ENCODE peak calls at places on chromosomes 3 and 15, in four cellular contexts. One of them, this sample, is unnamed.
A peak's percentile ranks its signal among the peaks of the same experiment; 100 is the strongest.

GRCh38 chr15:83565553-83566159 is 88.3 kb upstream of the ADAMTSL3 start:
- DNase-seq in activated B cell treated with CpG ODN at 0.5 μM for 24 hours: no peak
- DNase-seq in dorsolateral prefrontal cortex: no peak
- DNase-seq in hepatocyte: peak; percentile 57
- DNase-seq in this sample: no peak

GRCh38 chr3:172869797-172870518 is 119.4 kb downstream of the ECT2 start:
- DNase-seq in activated B cell treated with CpG ODN at 0.5 μM for 24 hours: no peak
- DNase-seq in dorsolateral prefrontal cortex: no peak
- DNase-seq in hepatocyte: no peak
- DNase-seq in this sample: no peak

GRCh38 chr15:68775671-68776476 is 44.8 kb downstream of the ANP32A start:
- DNase-seq in activated B cell treated with CpG ODN at 0.5 μM for 24 hours: no peak
- DNase-seq in dorsolateral prefrontal cortex: peak; percentile 77
- DNase-seq in hepatocyte: no peak
- DNase-seq in this sample: no peak

GRCh38 chr3:49554639-49555265 is 475 bp downstream of the BSN start:
- DNase-seq in hepatocyte: peak; percentile 85
- DNase-seq in activated B cell treated with CpG ODN at 0.5 μM for 24 hours: peak; percentile 73
- DNase-seq in dorsolateral prefrontal cortex: no peak
- DNase-seq in this sample: peak; percentile 74

GRCh38 chr15:82105458-82106205 is 59.8 kb upstream of the MEX3B start:
- DNase-seq in hepatocyte: peak; percentile 75
- DNase-seq in dorsolateral prefrontal cortex: no peak
- DNase-seq in activated B cell treated with CpG ODN at 0.5 μM for 24 hours: no peak
- DNase-seq in this sample: no peak

GRCh38 chr3:197171481-197172067 is 126.8 kb downstream of the DLG1 start:
- DNase-seq in hepatocyte: no peak
- DNase-seq in activated B cell treated with CpG ODN at 0.5 μM for 24 hours: no peak
- DNase-seq in dorsolateral prefrontal cortex: no peak
- DNase-seq in this sample: no peak

GRCh38 chr3:81554348-81554747 is 207.1 kb downstream of the GBE1 start:
- DNase-seq in hepatocyte: no peak
- DNase-seq in activated B cell treated with CpG ODN at 0.5 μM for 24 hours: no peak
- DNase-seq in dorsolateral prefrontal cortex: no peak
- DNase-seq in this sample: no peak

GRCh38 chr15:90019611-90020010 is 18.5 kb downstream of the ZNF710 start:
- DNase-seq in dorsolateral prefrontal cortex: no peak
- DNase-seq in activated B cell treated with CpG ODN at 0.5 μM for 24 hours: no peak
- DNase-seq in hepatocyte: no peak
- DNase-seq in this sample: no peak

GRCh38 chr3:151835751-151836550 is 22.0 kb downstream of the AADAC start:
- DNase-seq in hepatocyte: no peak
- DNase-seq in dorsolateral prefrontal cortex: no peak
- DNase-seq in activated B cell treated with CpG ODN at 0.5 μM for 24 hours: no peak
- DNase-seq in this sample: no peak

GRCh38 chr3:26118165-26118564 is 328.3 kb downstream of the OXSM start:
- DNase-seq in dorsolateral prefrontal cortex: no peak
- DNase-seq in hepatocyte: no peak
- DNase-seq in activated B cell treated with CpG ODN at 0.5 μM for 24 hours: no peak
- DNase-seq in this sample: no peak

GRCh38 chr15:96838088-96838487 is 507.6 kb downstream of the NR2F2 start:
- DNase-seq in hepatocyte: no peak
- DNase-seq in dorsolateral prefrontal cortex: no peak
- DNase-seq in activated B cell treated with CpG ODN at 0.5 μM for 24 hours: no peak
- DNase-seq in this sample: no peak

GRCh38 chr15:66670198-66670597 is 31.8 kb upstream of the SMAD6 start:
- DNase-seq in dorsolateral prefrontal cortex: no peak
- DNase-seq in hepatocyte: no peak
- DNase-seq in activated B cell treated with CpG ODN at 0.5 μM for 24 hours: no peak
- DNase-seq in this sample: no peak

GRCh38 chr3:160135850-160136249 is 89.4 kb upstream of the C3orf80 start:
- DNase-seq in dorsolateral prefrontal cortex: no peak
- DNase-seq in activated B cell treated with CpG ODN at 0.5 μM for 24 hours: no peak
- DNase-seq in hepatocyte: no peak
- DNase-seq in this sample: no peak

GRCh38 chr15:63234479-63234878 is 42.9 kb upstream of the APH1B start:
- DNase-seq in hepatocyte: peak; percentile 33
- DNase-seq in dorsolateral prefrontal cortex: peak; percentile 5
- DNase-seq in activated B cell treated with CpG ODN at 0.5 μM for 24 hours: no peak
- DNase-seq in this sample: no peak

GRCh38 chr15:31069360-31070000 is 32.0 kb downstream of the TRPM1 start:
- DNase-seq in dorsolateral prefrontal cortex: no peak
- DNase-seq in hepatocyte: no peak
- DNase-seq in activated B cell treated with CpG ODN at 0.5 μM for 24 hours: no peak
- DNase-seq in this sample: no peak

GRCh38 chr15:42577514-42578031 is 2.2 kb downstream of the STARD9 start:
- DNase-seq in hepatocyte: no peak
- DNase-seq in activated B cell treated with CpG ODN at 0.5 μM for 24 hours: no peak
- DNase-seq in dorsolateral prefrontal cortex: no peak
- DNase-seq in this sample: no peak

GRCh38 chr15:70058642-70059360 is 38.9 kb downstream of the TLE3 start:
- DNase-seq in activated B cell treated with CpG ODN at 0.5 μM for 24 hours: no peak
- DNase-seq in dorsolateral prefrontal cortex: no peak
- DNase-seq in hepatocyte: no peak
- DNase-seq in this sample: no peak

DNA sequence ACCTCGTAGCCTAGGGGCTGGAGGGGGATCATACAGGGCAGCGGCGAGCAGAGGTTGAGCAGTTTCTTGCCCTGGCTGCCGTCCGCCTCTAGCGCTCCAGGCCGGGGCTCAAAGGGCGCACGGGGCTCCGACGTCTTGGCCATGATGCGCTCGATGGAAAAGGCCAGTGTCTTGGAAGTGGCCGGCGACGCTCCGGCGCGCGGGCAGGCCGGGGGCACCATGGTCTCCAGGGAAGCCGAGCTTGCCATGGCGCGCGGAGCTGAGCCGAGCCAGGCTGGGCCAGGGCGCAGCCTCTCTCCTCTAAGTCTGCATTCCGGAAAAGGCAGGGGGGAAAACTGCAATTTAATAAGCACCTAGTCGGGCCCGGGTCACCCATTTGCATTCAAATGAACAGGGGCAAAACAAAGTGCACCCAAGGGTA is 719 bp downstream of the FEZF2 start:
- DNase-seq in activated B cell treated with CpG ODN at 0.5 μM for 24 hours: no peak
- DNase-seq in dorsolateral prefrontal cortex: no peak
- DNase-seq in hepatocyte: no peak
- DNase-seq in this sample: no peak
- TF ChIP-seq CTCF in activated B cell treated with CpG ODN at 0.5 μM for 24 hours: no peak
- TF ChIP-seq CTCF in dorsolateral prefrontal cortex: no peak
- TF ChIP-seq CTCF in hepatocyte: no peak
- TF ChIP-seq CTCF in this sample: no peak

GRCh38 chr15:33311312-33311971 is 675 bp downstream of the RYR3 start:
- DNase-seq in dorsolateral prefrontal cortex: peak; percentile 28
- DNase-seq in hepatocyte: no peak
- DNase-seq in activated B cell treated with CpG ODN at 0.5 μM for 24 hours: no peak
- DNase-seq in this sample: peak; percentile 13
- TF ChIP-seq CTCF in dorsolateral prefrontal cortex: peak; percentile 23
- TF ChIP-seq CTCF in hepatocyte: no peak
- TF ChIP-seq CTCF in activated B cell treated with CpG ODN at 0.5 μM for 24 hours: no peak
- TF ChIP-seq CTCF in this sample: peak; percentile 23

DNA sequence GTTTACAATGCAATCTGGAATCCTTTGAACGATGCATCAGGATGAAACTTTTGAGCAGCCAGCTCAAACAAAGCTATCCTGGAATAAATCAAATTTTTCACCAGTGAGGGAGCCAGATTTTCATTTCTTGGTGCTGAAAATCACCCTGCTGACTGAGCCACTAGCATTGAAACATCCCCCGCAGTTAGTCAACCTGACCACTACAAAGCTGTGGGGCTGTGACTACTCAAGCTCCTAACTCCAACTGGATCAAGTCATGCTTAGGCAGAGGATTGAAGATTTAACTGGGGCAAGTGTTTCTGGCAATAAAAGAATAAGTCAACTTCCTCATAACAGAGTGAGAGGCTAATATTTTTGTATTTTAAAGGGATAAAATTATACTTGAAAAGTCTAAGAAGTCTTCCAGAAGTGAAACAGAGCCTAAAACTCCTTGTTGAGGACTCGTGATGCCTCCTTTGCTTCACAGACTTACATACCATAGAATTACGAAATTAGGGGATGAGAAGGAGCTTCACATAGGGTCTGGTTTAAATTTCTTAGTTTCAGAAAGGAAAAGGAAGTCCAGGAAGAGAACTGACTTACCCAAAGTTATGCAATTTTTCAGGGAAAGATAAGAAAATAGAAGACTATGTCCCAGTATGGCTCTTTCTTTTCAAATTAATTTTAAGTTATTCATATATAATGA is 177.8 kb downstream of the SERPINI1 start:
- DNase-seq in dorsolateral prefrontal cortex: no peak
- DNase-seq in activated B cell treated with CpG ODN at 0.5 μM for 24 hours: no peak
- DNase-seq in hepatocyte: peak; percentile 25
- DNase-seq in this sample: no peak
- TF ChIP-seq CTCF in dorsolateral prefrontal cortex: no peak
- TF ChIP-seq CTCF in activated B cell treated with CpG ODN at 0.5 μM for 24 hours: no peak
- TF ChIP-seq CTCF in hepatocyte: no peak
- TF ChIP-seq CTCF in this sample: peak; percentile 30

DNA sequence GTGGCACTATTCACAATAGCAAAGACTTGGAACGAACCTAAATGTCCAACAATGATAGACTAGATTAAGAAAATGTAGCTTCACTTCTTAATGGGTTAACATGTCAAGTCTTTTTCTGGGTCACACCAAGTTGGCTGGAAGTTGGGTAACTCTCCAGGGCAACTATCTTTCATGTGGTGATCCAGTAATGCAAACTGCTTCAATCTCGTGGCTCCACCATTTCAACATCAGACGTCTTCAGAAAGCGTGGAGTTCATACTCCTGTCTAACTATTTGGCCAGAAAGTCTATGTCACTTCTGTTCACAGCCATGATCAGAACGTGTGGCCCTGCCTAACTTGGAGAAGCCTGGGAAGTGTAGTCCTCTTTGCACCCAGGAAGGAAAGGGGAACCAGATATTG is 32.2 kb downstream of the DUT start:
- DNase-seq in activated B cell treated with CpG ODN at 0.5 μM for 24 hours: no peak
- DNase-seq in dorsolateral prefrontal cortex: no peak
- DNase-seq in hepatocyte: no peak
- DNase-seq in this sample: no peak
- TF ChIP-seq CTCF in activated B cell treated with CpG ODN at 0.5 μM for 24 hours: no peak
- TF ChIP-seq CTCF in dorsolateral prefrontal cortex: no peak
- TF ChIP-seq CTCF in hepatocyte: no peak
- TF ChIP-seq CTCF in this sample: no peak

GRCh38 chr3:131789188-131789587 is 245.6 kb downstream of the CPNE4 start:
- DNase-seq in hepatocyte: no peak
- DNase-seq in activated B cell treated with CpG ODN at 0.5 μM for 24 hours: no peak
- DNase-seq in dorsolateral prefrontal cortex: no peak
- DNase-seq in this sample: no peak
- TF ChIP-seq CTCF in hepatocyte: no peak
- TF ChIP-seq CTCF in activated B cell treated with CpG ODN at 0.5 μM for 24 hours: no peak
- TF ChIP-seq CTCF in dorsolateral prefrontal cortex: no peak
- TF ChIP-seq CTCF in this sample: no peak

DNA sequence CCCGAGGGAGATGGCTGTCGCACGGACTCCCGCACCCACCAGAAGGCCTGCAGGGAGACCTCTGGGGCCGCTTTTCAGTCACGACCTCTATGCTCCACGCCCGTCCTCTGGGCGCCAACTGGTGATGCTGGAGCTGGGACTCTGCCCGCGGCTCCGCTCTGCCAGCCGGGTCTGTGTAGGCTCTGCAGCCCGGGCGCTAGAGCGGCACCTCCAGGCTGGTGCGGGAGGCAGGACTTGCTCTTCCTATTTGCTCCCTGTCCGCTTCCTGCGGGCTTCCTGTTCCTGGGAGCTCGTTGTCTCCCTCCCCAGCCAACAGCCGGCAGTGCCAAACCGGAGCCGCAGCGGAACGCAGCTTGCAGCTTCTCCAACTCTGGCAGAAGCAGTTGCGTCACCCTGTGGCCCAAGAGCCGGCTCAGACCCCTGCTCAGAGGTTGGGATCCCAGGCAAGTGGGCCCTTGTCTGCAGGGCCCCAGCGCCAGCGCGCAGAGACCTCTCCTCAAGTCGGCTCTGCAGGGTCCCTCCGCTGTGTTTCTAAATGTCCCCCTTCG is 285.9 kb downstream of the XXYLT1 start:
- DNase-seq in hepatocyte: peak; percentile 78
- DNase-seq in activated B cell treated with CpG ODN at 0.5 μM for 24 hours: no peak
- DNase-seq in dorsolateral prefrontal cortex: no peak
- DNase-seq in this sample: no peak
- TF ChIP-seq CTCF in hepatocyte: peak; percentile 50
- TF ChIP-seq CTCF in activated B cell treated with CpG ODN at 0.5 μM for 24 hours: no peak
- TF ChIP-seq CTCF in dorsolateral prefrontal cortex: no peak
- TF ChIP-seq CTCF in this sample: peak; percentile 34

GRCh38 chr3:73432723-73433032 is 192.1 kb downstream of the PDZRN3 start:
- DNase-seq in hepatocyte: no peak
- DNase-seq in activated B cell treated with CpG ODN at 0.5 μM for 24 hours: no peak
- DNase-seq in dorsolateral prefrontal cortex: no peak
- DNase-seq in this sample: no peak
- TF ChIP-seq CTCF in hepatocyte: no peak
- TF ChIP-seq CTCF in activated B cell treated with CpG ODN at 0.5 μM for 24 hours: no peak
- TF ChIP-seq CTCF in dorsolateral prefrontal cortex: no peak
- TF ChIP-seq CTCF in this sample: peak; percentile 19